ENCODE peak calls at places on chromosomes 16 and 17, in eight cellular contexts. M is cardiac fibroblast, P is heart right ventricle, O is tibial nerve, R is upper lobe of left lung, J is NB4, N is GM20000, D is adrenal gland. X is an unnamed sample.
A peak's percentile ranks its signal among the peaks of the same experiment; 100 is the strongest.

GRCh38 chr17:79944251-79944812 is 91.3 kb downstream of the TBC1D16 start:
- DNase-seq in P (no peak), N (no peak), D (peak; percentile 10), O (no peak), R (peak; percentile 17), J (no peak), M (no peak), X (peak; percentile 14)

GRCh38 chr16:88807626-88808453 is 3.9 kb downstream of the APRT start:
- DNase-seq in N (no peak), O (no peak), R (no peak), J (peak; percentile 55), M (no peak), P (no peak), D (no peak), X (no peak)

GRCh38 chr16:83574388-83574787 is 233.4 kb upstream of the HSBP1 start:
- DNase-seq in D (no peak), J (no peak), P (no peak), M (peak; percentile 77), R (no peak), N (no peak), O (no peak), X (no peak)

GRCh38 chr16:69762843-69763556 is 868 bp downstream of the WWP2 start:
- DNase-seq in D (no peak), R (peak; percentile 31), P (no peak), J (peak; percentile 63), N (peak; percentile 31), O (no peak), M (peak; percentile 51), X (no peak)

GRCh38 chr17:47956818-47957590 is 679 bp downstream of the PRR15L start:
- DNase-seq in D (no peak), O (no peak), R (no peak), J (peak; percentile 60), M (no peak), N (no peak), P (no peak), X (no peak)

GRCh38 chr17:19364699-19365498 is 2.4 kb upstream of the B9D1 start:
- DNase-seq in O (no peak), M (no peak), J (no peak), R (no peak), D (peak; percentile 51), N (no peak), P (no peak), X (no peak)

GRCh38 chr17:79371984-79372383 is 238.9 kb downstream of the RBFOX3 start:
- DNase-seq in R (no peak), D (no peak), J (no peak), M (no peak), O (no peak), N (no peak), P (no peak), X (no peak)

GRCh38 chr17:45092932-45093430 is 31.9 kb downstream of the NMT1 start:
- DNase-seq in M (peak; percentile 98), J (no peak), P (peak; percentile 77), D (peak; percentile 97), R (peak; percentile 92), O (peak; percentile 78), N (no peak), X (no peak)

GRCh38 chr16:4914528-4915225 is 22.3 kb downstream of the PPL start:
- DNase-seq in O (no peak), R (no peak), P (no peak), D (no peak), N (no peak), J (no peak), M (no peak), X (no peak)

GRCh38 chr16:29834079-29834478 is 13.8 kb downstream of the MVP start:
- DNase-seq in J (no peak), M (no peak), D (no peak), N (no peak), R (no peak), O (no peak), P (no peak), X (no peak)

GRCh38 chr17:82402865-82403264 is 15.3 kb upstream of the HEXD start:
- DNase-seq in R (no peak), P (no peak), M (no peak), N (peak; percentile 91), O (no peak), D (no peak), J (no peak), X (no peak)

GRCh38 chr17:3026125-3026855 is 37.1 kb downstream of the OR1D5 start:
- DNase-seq in N (no peak), J (no peak), R (no peak), O (no peak), P (no peak), M (no peak), D (no peak), X (no peak)

GRCh38 chr16:30609002-30609927 is 924 bp downstream of the ZNF689 start:
- DNase-seq in O (no peak), P (peak; percentile 37), D (peak; percentile 72), N (peak; percentile 76), J (peak; percentile 54), M (peak; percentile 42), R (peak; percentile 50), X (no peak)

GRCh38 chr17:48149174-48150106 is 41.9 kb downstream of the SNX11 start:
- DNase-seq in D (no peak), R (no peak), N (no peak), J (peak; percentile 48), O (no peak), P (no peak), M (peak; percentile 25), X (no peak)

GRCh38 chr17:31390748-31391495 is 553 bp upstream of the RAB11FIP4 start:
- DNase-seq in N (no peak), P (no peak), M (no peak), O (no peak), R (peak; percentile 17), J (no peak), D (no peak), X (peak; percentile 26)

GRCh38 chr16:324451-325334 is 27.8 kb downstream of the AXIN1 start:
- DNase-seq in R (no peak), N (peak; percentile 79), O (no peak), P (no peak), M (no peak), D (no peak), J (peak; percentile 28), X (peak; percentile 32)

GRCh38 chr16:2964416-2965223 is 545 bp downstream of the KREMEN2 start:
- DNase-seq in P (no peak), O (no peak), R (no peak), D (no peak), N (peak; percentile 93), M (no peak), J (peak; percentile 87), X (peak; percentile 50)

GRCh38 chr17:41773190-41773588 is 13.3 kb downstream of the JUP start:
- DNase-seq in N (no peak), P (peak; percentile 73), O (no peak), R (peak; percentile 87), J (no peak), D (peak; percentile 56), M (peak; percentile 91), X (no peak)

GRCh38 chr17:42676424-42677011 is at the start of gene PLEKHH3:
- DNase-seq in R (no peak), M (no peak), J (peak; percentile 75), D (no peak), O (no peak), N (peak; percentile 41), P (no peak), X (no peak)

GRCh38 chr17:31581022-31581483 is 189.6 kb downstream of the RAB11FIP4 start:
- DNase-seq in J (no peak), P (peak; percentile 79), O (no peak), M (peak; percentile 84), N (no peak), D (peak; percentile 54), R (peak; percentile 84), X (no peak)

GRCh38 chr16:72927199-72928088 is 120.5 kb downstream of the ZFHX3 start:
- DNase-seq in D (peak; percentile 24), P (no peak), N (no peak), J (peak; percentile 96), M (peak; percentile 41), R (peak; percentile 81), O (no peak), X (no peak)

GRCh38 chr17:8290043-8290442 is 1.6 kb downstream of the RANGRF start:
- DNase-seq in R (no peak), M (no peak), J (peak; percentile 30), P (no peak), D (no peak), N (no peak), O (no peak), X (no peak)

GRCh38 chr17:36812762-36813161 is 124.5 kb upstream of the LHX1 start:
- DNase-seq in R (no peak), D (no peak), J (no peak), O (no peak), N (no peak), P (no peak), M (no peak), X (no peak)

DNA sequence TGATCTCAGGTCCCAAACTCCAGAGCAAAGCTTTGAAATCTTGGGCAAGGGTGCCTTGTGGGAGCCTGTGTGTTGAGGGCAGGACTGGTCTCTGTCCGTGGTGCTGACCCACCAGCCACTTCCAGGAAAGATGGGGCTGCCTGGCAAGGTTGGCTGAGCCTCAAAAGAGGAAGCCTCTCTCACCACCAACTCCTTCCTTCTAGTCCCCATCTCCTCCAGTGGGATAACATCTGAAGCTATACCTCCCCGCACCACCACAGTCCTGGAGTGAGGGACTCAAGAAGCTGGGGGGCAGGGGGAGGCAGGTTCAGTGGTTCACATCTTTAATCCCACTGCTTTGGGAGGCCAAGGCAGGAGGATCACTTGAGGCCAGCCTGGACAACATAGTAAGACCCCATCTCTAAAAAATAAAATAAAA is 9.1 kb downstream of the GAS2L2 start:
- DNase-seq in P (no peak), J (peak; percentile 80), D (peak; percentile 52), O (no peak), N (peak; percentile 61), R (no peak), M (peak; percentile 45), X (no peak)
- TF ChIP-seq CTCF in P (no peak), J (no peak), D (no peak), O (no peak), N (no peak), R (no peak), M (no peak), X (no peak)

GRCh38 chr17:55420776-55421178 is 858 bp downstream of the MMD start:
- DNase-seq in O (peak; percentile 23), N (peak; percentile 47), R (peak; percentile 47), P (peak; percentile 54), J (peak; percentile 53), M (no peak), D (no peak), X (peak; percentile 50)
- TF ChIP-seq CTCF in O (no peak), N (no peak), R (no peak), P (no peak), J (no peak), M (no peak), D (no peak), X (no peak)

GRCh38 chr17:43840814-43841213 is 6.2 kb upstream of the CD300LG start:
- DNase-seq in M (peak; percentile 26), P (no peak), J (peak; percentile 11), N (no peak), D (no peak), R (no peak), O (no peak), X (no peak)
- TF ChIP-seq CTCF in M (peak; percentile 31), P (no peak), J (peak; percentile 29), N (no peak), D (no peak), R (no peak), O (no peak), X (no peak)

GRCh38 chr17:77864234-77865108 is 94.0 kb upstream of the TNRC6C start:
- DNase-seq in J (no peak), R (no peak), M (no peak), P (no peak), O (no peak), N (no peak), D (no peak), X (no peak)
- TF ChIP-seq CTCF in J (no peak), R (no peak), M (no peak), P (no peak), O (no peak), N (no peak), D (no peak), X (no peak)